ENCODE peak calls at places on chromosomes 4 and X, in five cellular contexts. N is psoas muscle; C is AG08396; K is adipocyte; P is naive thymus-derived CD4-positive, alpha-beta T cell. F is an unnamed sample.

GRCh38 chr4:118352843-118353373 is at the start of gene PRSS12:
- DNase-seq in N (peak; percentile 72), C (peak; percentile 93), K (peak; percentile 93), P (peak; percentile 17), F (no peak)

GRCh38 chr4:184921456-184921855 is 95.7 kb upstream of the ACSL1 start:
- DNase-seq in N (no peak), C (no peak), K (no peak), P (no peak), F (no peak)

GRCh38 chrX:136867096-136867491 is 13.4 kb downstream of the RBMX start:
- DNase-seq in N (no peak), C (no peak), K (no peak), P (no peak), F (no peak)

GRCh38 chr4:145545538-145546224 is 64.0 kb downstream of the SMAD1 start:
- DNase-seq in N (no peak), C (peak; percentile 50), K (peak; percentile 91), P (no peak), F (no peak)

GRCh38 chrX:40550069-40550468 is 30.7 kb upstream of the ATP6AP2 start:
- DNase-seq in N (no peak), C (no peak), K (no peak), P (no peak), F (no peak)

GRCh38 chrX:24282381-24283121 is 31.3 kb downstream of the SUPT20HL2 start:
- DNase-seq in N (no peak), C (no peak), K (peak; percentile 69), P (no peak), F (no peak)

GRCh38 chrX:17830211-17830610 is 30.9 kb downstream of the RAI2 start:
- DNase-seq in N (no peak), C (no peak), K (no peak), P (no peak), F (no peak)

GRCh38 chr4:89609756-89610155 is 227.2 kb downstream of the SNCA start:
- DNase-seq in N (no peak), C (no peak), K (no peak), P (no peak), F (no peak)

GRCh38 chr4:144948009-144948408 is 150.0 kb downstream of the ANAPC10 start:
- DNase-seq in N (no peak), C (no peak), K (no peak), P (no peak), F (no peak)

GRCh38 chr4:148060264-148061138 is 328.6 kb downstream of the ARHGAP10 start:
- DNase-seq in N (no peak), C (no peak), K (no peak), P (peak; percentile 45), F (no peak)

GRCh38 chrX:71111141-71111843 is at the start of gene IL2RG:
- DNase-seq in N (no peak), C (no peak), K (no peak), P (peak; percentile 92), F (peak; percentile 52)

GRCh38 chrX:115392871-115393270 is 103.4 kb downstream of the LUZP4 start:
- DNase-seq in N (no peak), C (no peak), K (no peak), P (no peak), F (no peak)

GRCh38 chr4:184598753-184599491 is 50.3 kb downstream of the CASP3 start:
- DNase-seq in N (no peak), C (no peak), K (no peak), P (no peak), F (no peak)

GRCh38 chr4:22552802-22553201 is 36.9 kb upstream of the ADGRA3 start:
- DNase-seq in N (no peak), C (no peak), K (no peak), P (no peak), F (no peak)

GRCh38 chr4:77264826-77265225 is 107.8 kb downstream of the CCNG2 start:
- DNase-seq in N (no peak), C (no peak), K (no peak), P (no peak), F (no peak)

GRCh38 chrX:124347242-124347641 is 879 bp downstream of the SH2D1A start:
- DNase-seq in N (no peak), C (no peak), K (no peak), P (peak; percentile 36), F (no peak)

GRCh38 chr4:158315706-158316105 is 105.4 kb downstream of the TMEM144 start:
- DNase-seq in N (no peak), C (peak; percentile 30), K (peak; percentile 84), P (no peak), F (no peak)

GRCh38 chrX:37796805-37797204 is 16.9 kb downstream of the CYBB start:
- DNase-seq in N (peak; percentile 48), C (no peak), K (no peak), P (no peak), F (peak; percentile 62)

GRCh38 chr4:6071959-6072720 is 53.9 kb upstream of the C4orf50 start:
- DNase-seq in N (no peak), C (no peak), K (no peak), P (no peak), F (no peak)

GRCh38 chrX:63754141-63754859 is 30.7 kb downstream of the ARHGEF9 start:
- DNase-seq in N (no peak), C (peak; percentile 8), K (peak; percentile 58), P (peak; percentile 42), F (no peak)

GRCh38 chrX:68403522-68403921 is 29.8 kb downstream of the OPHN1 start:
- DNase-seq in N (no peak), C (no peak), K (no peak), P (no peak), F (no peak)

GRCh38 chrX:56766554-56767412 is 37.7 kb downstream of the NBDY start:
- DNase-seq in N (no peak), C (peak; percentile 66), K (peak; percentile 42), P (no peak), F (no peak)

GRCh38 chr4:3308691-3309090 is 15.9 kb downstream of the RGS12 start:
- DNase-seq in N (no peak), C (no peak), K (no peak), P (no peak), F (no peak)

GRCh38 chr4:81095411-81095810 is 64.9 kb downstream of the BMP3 start:
- DNase-seq in N (no peak), C (no peak), K (no peak), P (no peak), F (no peak)

GRCh38 chrX:74465424-74465823 is 44.1 kb downstream of the SLC16A2 start:
- DNase-seq in N (no peak), C (no peak), K (no peak), P (no peak), F (no peak)

GRCh38 chr4:6337331-6337935 is 67.8 kb downstream of the WFS1 start:
- DNase-seq in N (no peak), C (no peak), K (no peak), P (no peak), F (no peak)

GRCh38 chrX:33183366-33183765 is 28.0 kb downstream of the DMD start:
- DNase-seq in N (peak; percentile 51), C (peak; percentile 40), K (no peak), P (no peak), F (no peak)

GRCh38 chr4:88758264-88758663 is 60.6 kb upstream of the NAP1L5 start:
- DNase-seq in N (no peak), C (no peak), K (no peak), P (no peak), F (no peak)

GRCh38 chrX:2638279-2638678 is 52.8 kb upstream of the CD99 start:
- DNase-seq in N (no peak), C (no peak), K (no peak), P (no peak), F (no peak)

GRCh38 chr4:2928242-2929155 is 34.7 kb downstream of the NOP14 start:
- DNase-seq in N (peak; percentile 33), C (no peak), K (no peak), P (no peak), F (no peak)

GRCh38 chr4:71231753-71232420 is 106.9 kb upstream of the SLC4A4 start:
- DNase-seq in N (no peak), C (no peak), K (peak; percentile 40), P (no peak), F (no peak)

GRCh38 chr4:169604131-169604900 is 8.1 kb downstream of the NEK1 start:
- DNase-seq in N (no peak), C (peak; percentile 69), K (peak; percentile 74), P (no peak), F (no peak)

GRCh38 chr4:111652206-111652605 is 493.0 kb upstream of the FAM241A start:
- DNase-seq in N (no peak), C (no peak), K (no peak), P (no peak), F (no peak)

GRCh38 chr4:44722001-44722400 is 4.4 kb downstream of the GNPDA2 start:
- DNase-seq in N (no peak), C (no peak), K (no peak), P (no peak), F (no peak)